ENCODE peak calls at places on chromosomes 3 and 15, in nine cellular contexts. M is EL, F is endodermal cell, I is anterior cingulate cortex, B is hypothalamus, L is RPMI7951, R is astrocyte of the spinal cord, C is AG08396, V is BJ. E is an unnamed sample.

GRCh38 chr3:129291487-129291886 is 12.8 kb downstream of the HMCES start:
- DNase-seq in F (no peak), B (no peak), M (no peak), L (no peak), I (no peak), R (no peak), C (no peak), V (no peak), E (no peak)

GRCh38 chr15:78567541-78567940 is 2.2 kb downstream of the CHRNA5 start:
- DNase-seq in M (no peak), R (no peak), L (no peak), C (no peak), B (no peak), F (no peak), I (no peak), V (no peak), E (no peak)

GRCh38 chr15:23504003-23504402 is 57.0 kb upstream of the GOLGA6L2 start:
- DNase-seq in F (no peak), M (no peak), I (no peak), R (no peak), V (no peak), L (no peak), C (no peak), B (no peak), E (no peak)

GRCh38 chr15:51883436-51883835 is 54.0 kb downstream of the TMOD3 start:
- DNase-seq in L (no peak), V (peak; percentile 31), B (no peak), F (no peak), I (no peak), M (peak; percentile 71), C (peak; percentile 45), R (peak; percentile 67), E (no peak)

GRCh38 chr3:146161725-146162047 is 702 bp upstream of the PLOD2 start:
- DNase-seq in F (no peak), I (no peak), M (no peak), C (no peak), R (peak; percentile 77), L (no peak), V (peak; percentile 50), B (no peak), E (no peak)

GRCh38 chr15:81224232-81224631 is 27.6 kb downstream of the IL16 start:
- DNase-seq in I (no peak), C (no peak), R (no peak), V (no peak), B (no peak), L (no peak), F (no peak), M (no peak), E (no peak)

GRCh38 chr15:68340711-68341671 is 63.4 kb downstream of the FEM1B start:
- DNase-seq in F (no peak), I (no peak), B (no peak), V (no peak), L (peak; percentile 63), M (no peak), C (no peak), R (peak; percentile 56), E (no peak)

GRCh38 chr3:45497963-45498362 is 96.6 kb upstream of the LIMD1 start:
- DNase-seq in L (no peak), B (no peak), C (no peak), V (no peak), M (no peak), R (peak; percentile 36), F (no peak), I (no peak), E (peak; percentile 46)

GRCh38 chr3:44954962-44955361 is 21.0 kb downstream of the ZDHHC3 start:
- DNase-seq in B (no peak), F (no peak), M (peak; percentile 52), L (peak; percentile 15), I (no peak), R (peak; percentile 32), C (peak; percentile 30), V (no peak), E (no peak)

GRCh38 chr15:89664951-89665350 is 9.7 kb upstream of the KIF7 start:
- DNase-seq in R (peak; percentile 15), F (no peak), M (no peak), C (no peak), V (no peak), B (no peak), I (no peak), L (peak; percentile 20), E (no peak)

E was measured in T-helper 2 cell.